ENCODE peak calls at places on chromosome 3, in seven cellular contexts. L is Karpas-422, W is endothelial cell, E is NAMALWA, Q is cardiac fibroblast, I is tibial nerve, P is left ventricle myocardium superior. C is an unnamed sample.

GRCh38 chr3:195906865-195907729 is 1.3 kb downstream of the TNK2 start:
- DNase-seq in P (peak; percentile 51), E (peak; percentile 89), W (no peak), I (no peak), Q (no peak), L (peak; percentile 64), C (no peak)

GRCh38 chr3:114550155-114550554 is 256.3 kb downstream of the TIGIT start:
- DNase-seq in I (no peak), W (no peak), P (no peak), E (no peak), L (no peak), Q (peak; percentile 75), C (no peak)

GRCh38 chr3:162525052-162525451 is 1028.4 kb downstream of the OTOL1 start:
- DNase-seq in I (peak; percentile 15), L (no peak), W (no peak), E (no peak), Q (peak; percentile 87), P (no peak), C (peak; percentile 20)

GRCh38 chr3:139121513-139122220 is 77.0 kb upstream of the PRR23C start:
- DNase-seq in I (no peak), Q (peak; percentile 64), P (no peak), E (no peak), W (no peak), L (no peak), C (no peak)

GRCh38 chr3:54122802-54123537 is 618 bp downstream of the CACNA2D3 start:
- DNase-seq in W (no peak), L (no peak), E (no peak), I (no peak), P (no peak), Q (no peak), C (no peak)

GRCh38 chr3:173938159-173938558 is 540.6 kb downstream of the NLGN1 start:
- DNase-seq in I (no peak), L (no peak), W (no peak), P (no peak), E (no peak), Q (peak; percentile 25), C (no peak)

GRCh38 chr3:124281453-124282316 is 289.8 kb upstream of the ROPN1 start:
- DNase-seq in W (no peak), I (no peak), Q (peak; percentile 65), L (peak; percentile 61), E (peak; percentile 25), P (no peak), C (no peak)

GRCh38 chr3:64612082-64612860 is 75.5 kb downstream of the ADAMTS9 start:
- DNase-seq in Q (peak; percentile 88), I (no peak), W (no peak), P (peak; percentile 34), L (no peak), E (no peak), C (peak; percentile 46)

GRCh38 chr3:69058180-69058946 is 6.2 kb upstream of the TMF1 start:
- DNase-seq in E (peak; percentile 39), W (no peak), I (no peak), P (no peak), Q (no peak), L (peak; percentile 56), C (no peak)

GRCh38 chr3:108338901-108339545 is 42.7 kb downstream of the HHLA2 start:
- DNase-seq in L (no peak), P (no peak), I (no peak), E (no peak), W (no peak), Q (no peak), C (no peak)

GRCh38 chr3:69888946-69889315 is 110.6 kb upstream of the SAMMSON start:
- DNase-seq in P (no peak), W (no peak), Q (no peak), E (no peak), I (no peak), L (no peak), C (no peak)

GRCh38 chr3:142724682-142725351 is 983 bp downstream of the TRPC1 start:
- DNase-seq in Q (peak; percentile 34), L (no peak), E (no peak), W (peak; percentile 63), P (peak; percentile 53), I (peak; percentile 16), C (peak; percentile 42)